ENCODE peak calls at places on chromosomes 5 and 9, in four cellular contexts. One of them, this sample, is unnamed.

GRCh38 chr5:163619951-163620350 is 114.5 kb downstream of the MAT2B start:
- DNase-seq in WERI-Rb-1: peak; percentile 17
- DNase-seq in SJSA1: no peak
- DNase-seq in NT2/D1: no peak
- DNase-seq in this sample: no peak

GRCh38 chr9:37927611-37928551 is 24.0 kb upstream of the SLC25A51 start:
- DNase-seq in NT2/D1: no peak
- DNase-seq in WERI-Rb-1: no peak
- DNase-seq in SJSA1: no peak
- DNase-seq in this sample: no peak

GRCh38 chr9:112325600-112325999 is 7.8 kb downstream of the PTBP3 start:
- DNase-seq in SJSA1: no peak
- DNase-seq in WERI-Rb-1: no peak
- DNase-seq in NT2/D1: no peak
- DNase-seq in this sample: no peak

GRCh38 chr5:8842906-8843590 is 702.8 kb downstream of the SEMA5A start:
- DNase-seq in WERI-Rb-1: peak; percentile 33
- DNase-seq in SJSA1: peak; percentile 41
- DNase-seq in NT2/D1: no peak
- DNase-seq in this sample: no peak

GRCh38 chr5:181133610-181134231 is 2.8 kb upstream of the OR2V1 start:
- DNase-seq in SJSA1: peak; percentile 33
- DNase-seq in WERI-Rb-1: no peak
- DNase-seq in NT2/D1: no peak
- DNase-seq in this sample: no peak

GRCh38 chr9:79020266-79020665 is 551.5 kb upstream of the TLE4 start:
- DNase-seq in SJSA1: no peak
- DNase-seq in NT2/D1: no peak
- DNase-seq in WERI-Rb-1: no peak
- DNase-seq in this sample: no peak

GRCh38 chr5:172805018-172805683 is 28.9 kb upstream of the ERGIC1 start:
- DNase-seq in SJSA1: no peak
- DNase-seq in WERI-Rb-1: no peak
- DNase-seq in NT2/D1: no peak
- DNase-seq in this sample: no peak

GRCh38 chr5:170254056-170254455 is 21.3 kb downstream of the C5orf58 start:
- DNase-seq in WERI-Rb-1: no peak
- DNase-seq in NT2/D1: no peak
- DNase-seq in SJSA1: no peak
- DNase-seq in this sample: peak; percentile 34

GRCh38 chr9:4550777-4551476 is 60.7 kb downstream of the SLC1A1 start:
- DNase-seq in SJSA1: no peak
- DNase-seq in WERI-Rb-1: no peak
- DNase-seq in NT2/D1: no peak
- DNase-seq in this sample: no peak

GRCh38 chr5:31901807-31902530 is 263.0 kb downstream of the PDZD2 start:
- DNase-seq in NT2/D1: no peak
- DNase-seq in SJSA1: no peak
- DNase-seq in WERI-Rb-1: no peak
- DNase-seq in this sample: no peak

GRCh38 chr9:125296843-125297372 is 35.3 kb downstream of the GAPVD1 start:
- DNase-seq in NT2/D1: no peak
- DNase-seq in SJSA1: no peak
- DNase-seq in WERI-Rb-1: no peak
- DNase-seq in this sample: no peak

GRCh38 chr5:133938039-133938821 is 30.2 kb downstream of the C5orf15 start:
- DNase-seq in SJSA1: no peak
- DNase-seq in WERI-Rb-1: no peak
- DNase-seq in NT2/D1: no peak
- DNase-seq in this sample: no peak

GRCh38 chr5:14156611-14157493 is 13.7 kb downstream of the TRIO start:
- DNase-seq in SJSA1: peak; percentile 96
- DNase-seq in WERI-Rb-1: no peak
- DNase-seq in NT2/D1: no peak
- DNase-seq in this sample: no peak

GRCh38 chr5:174503461-174504265 is 220.7 kb upstream of the MSX2 start:
- DNase-seq in WERI-Rb-1: no peak
- DNase-seq in SJSA1: peak; percentile 61
- DNase-seq in NT2/D1: no peak
- DNase-seq in this sample: no peak

GRCh38 chr5:6814816-6815215 is 101.6 kb downstream of the TENT4A start:
- DNase-seq in SJSA1: no peak
- DNase-seq in NT2/D1: no peak
- DNase-seq in WERI-Rb-1: no peak
- DNase-seq in this sample: no peak

GRCh38 chr5:76192837-76193236 is 109.7 kb downstream of the SV2C start:
- DNase-seq in WERI-Rb-1: no peak
- DNase-seq in NT2/D1: no peak
- DNase-seq in SJSA1: no peak
- DNase-seq in this sample: no peak

GRCh38 chr5:2010940-2011339 is 128.2 kb upstream of the IRX4 start:
- DNase-seq in WERI-Rb-1: no peak
- DNase-seq in NT2/D1: no peak
- DNase-seq in SJSA1: no peak
- DNase-seq in this sample: no peak

GRCh38 chr5:88118179-88118578 is 150.5 kb downstream of the TMEM161B start:
- DNase-seq in NT2/D1: no peak
- DNase-seq in WERI-Rb-1: no peak
- DNase-seq in SJSA1: no peak
- DNase-seq in this sample: no peak

GRCh38 chr5:31412324-31412723 is 119.6 kb downstream of the DROSHA start:
- DNase-seq in SJSA1: no peak
- DNase-seq in WERI-Rb-1: no peak
- DNase-seq in NT2/D1: no peak
- DNase-seq in this sample: no peak

GRCh38 chr9:4519604-4520003 is 29.3 kb downstream of the SLC1A1 start:
- DNase-seq in NT2/D1: no peak
- DNase-seq in WERI-Rb-1: no peak
- DNase-seq in SJSA1: no peak
- DNase-seq in this sample: no peak

GRCh38 chr5:135594416-135594960 is 15.7 kb upstream of the CXCL14 start:
- DNase-seq in SJSA1: no peak
- DNase-seq in WERI-Rb-1: no peak
- DNase-seq in NT2/D1: no peak
- DNase-seq in this sample: no peak

GRCh38 chr5:40446910-40447309 is 232.8 kb upstream of the PTGER4 start:
- DNase-seq in WERI-Rb-1: no peak
- DNase-seq in SJSA1: peak; percentile 47
- DNase-seq in NT2/D1: no peak
- DNase-seq in this sample: no peak

GRCh38 chr5:81420039-81420667 is 26.2 kb upstream of the ACOT12 start:
- DNase-seq in WERI-Rb-1: no peak
- DNase-seq in NT2/D1: no peak
- DNase-seq in SJSA1: peak; percentile 92
- DNase-seq in this sample: no peak

GRCh38 chr5:174693697-174694400 is 30.5 kb upstream of the MSX2 start:
- DNase-seq in SJSA1: no peak
- DNase-seq in WERI-Rb-1: no peak
- DNase-seq in NT2/D1: no peak
- DNase-seq in this sample: peak; percentile 5

GRCh38 chr5:38853753-38854470 is 8.1 kb downstream of the OSMR start:
- DNase-seq in WERI-Rb-1: no peak
- DNase-seq in SJSA1: peak; percentile 95
- DNase-seq in NT2/D1: no peak
- DNase-seq in this sample: peak; percentile 10

GRCh38 chr5:160252916-160253315 is 23.6 kb downstream of the FABP6 start:
- DNase-seq in NT2/D1: no peak
- DNase-seq in SJSA1: no peak
- DNase-seq in WERI-Rb-1: no peak
- DNase-seq in this sample: no peak

GRCh38 chr5:160253441-160253840 is 24.1 kb downstream of the FABP6 start:
- DNase-seq in WERI-Rb-1: no peak
- DNase-seq in SJSA1: no peak
- DNase-seq in NT2/D1: no peak
- DNase-seq in this sample: no peak

GRCh38 chr5:160250226-160250625 is 20.9 kb downstream of the FABP6 start:
- DNase-seq in WERI-Rb-1: no peak
- DNase-seq in SJSA1: no peak
- DNase-seq in NT2/D1: no peak
- DNase-seq in this sample: no peak

GRCh38 chr5:160250826-160251225 is 21.5 kb downstream of the FABP6 start:
- DNase-seq in SJSA1: no peak
- DNase-seq in NT2/D1: no peak
- DNase-seq in WERI-Rb-1: no peak
- DNase-seq in this sample: no peak

DNA sequence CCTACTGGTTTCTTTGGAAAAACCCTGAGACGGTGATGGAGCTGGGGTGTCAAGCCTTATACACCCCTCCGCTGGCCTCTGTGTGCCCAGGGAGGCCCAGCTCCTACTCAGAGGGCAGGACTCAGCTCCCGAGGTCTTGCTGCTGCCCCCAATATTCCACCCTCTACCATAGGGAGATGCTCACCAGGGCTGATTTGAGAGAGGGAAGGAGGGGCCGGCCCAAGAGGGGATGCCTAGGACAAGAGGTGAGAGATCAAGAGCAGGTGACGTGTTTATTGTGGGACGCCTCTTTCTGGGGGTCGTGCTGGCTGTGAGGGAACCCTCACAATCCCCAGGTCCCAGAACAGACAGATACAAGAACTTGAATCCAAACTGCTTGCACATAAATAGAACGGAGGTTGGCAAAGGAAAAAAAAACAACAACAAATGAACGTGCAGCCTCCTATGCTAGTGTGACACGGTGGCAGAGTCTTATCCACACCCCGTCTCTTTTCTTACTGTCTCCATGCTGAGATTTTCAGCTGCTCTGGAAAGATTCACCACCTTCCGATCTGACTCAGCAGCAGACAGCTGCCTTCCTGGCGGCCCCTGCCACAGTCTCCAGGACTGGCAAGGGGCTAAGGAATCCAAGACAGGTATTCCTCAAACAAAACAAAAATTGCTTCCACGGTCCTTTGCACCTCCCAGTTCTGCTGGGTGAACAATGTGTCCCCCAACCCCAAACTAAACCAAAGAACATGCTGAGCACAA is 22.3 kb downstream of the FABP6 start:
- DNase-seq in NT2/D1: no peak
- DNase-seq in WERI-Rb-1: no peak
- DNase-seq in SJSA1: no peak
- DNase-seq in this sample: no peak
- H3K4me3 ChIP-seq in NT2/D1: no peak overlapping the region
- H3K4me3 ChIP-seq in WERI-Rb-1: no peak overlapping the region
- H3K4me3 ChIP-seq in SJSA1: no peak overlapping the region
- H3K4me3 ChIP-seq in this sample: no peak overlapping the region

GRCh38 chr9:26949604-26950003 is 2.6 kb upstream of the PLAA start:
- DNase-seq in SJSA1: no peak
- DNase-seq in WERI-Rb-1: no peak
- DNase-seq in NT2/D1: no peak
- DNase-seq in this sample: no peak

GRCh38 chr9:26947736-26948135 is 694 bp upstream of the PLAA start:
- DNase-seq in NT2/D1: no peak
- DNase-seq in SJSA1: no peak
- DNase-seq in WERI-Rb-1: no peak
- DNase-seq in this sample: peak; percentile 25

GRCh38 chr9:26946753-26947727 is at the start of gene PLAA:
- DNase-seq in NT2/D1: peak; percentile 79
- DNase-seq in SJSA1: peak; percentile 91
- DNase-seq in WERI-Rb-1: peak; percentile 88
- DNase-seq in this sample: peak; percentile 96

GRCh38 chr9:26940779-26941178 is 6.3 kb downstream of the PLAA start:
- DNase-seq in NT2/D1: no peak
- DNase-seq in WERI-Rb-1: no peak
- DNase-seq in SJSA1: no peak
- DNase-seq in this sample: no peak

DNA sequence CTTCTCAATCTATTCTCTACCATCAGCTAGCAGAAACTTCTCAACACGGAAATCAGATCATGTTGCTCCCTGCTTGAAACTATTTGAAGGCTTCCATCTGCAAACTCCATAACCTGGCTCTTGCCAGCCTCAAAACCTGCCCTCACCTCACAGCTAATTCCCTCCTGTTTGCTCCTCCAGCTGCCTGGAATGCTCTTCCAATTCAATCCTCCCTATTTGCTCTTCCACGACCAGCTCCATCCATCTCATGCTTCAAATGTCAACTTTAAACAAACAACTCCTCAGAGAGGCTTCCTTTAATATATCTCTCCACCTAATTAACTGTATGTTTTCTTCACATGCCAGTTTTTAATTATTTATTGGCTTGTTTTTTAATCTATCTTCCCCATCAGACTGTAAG is 1.5 kb downstream of the PLAA start:
- DNase-seq in WERI-Rb-1: no peak
- DNase-seq in SJSA1: no peak
- DNase-seq in NT2/D1: no peak
- DNase-seq in this sample: peak; percentile 15
- H3K4me3 ChIP-seq in WERI-Rb-1: peak overlapping the region; percentile 90
- H3K4me3 ChIP-seq in SJSA1: peak overlapping the region; percentile 96
- H3K4me3 ChIP-seq in NT2/D1: peak overlapping the region; percentile 99
- H3K4me3 ChIP-seq in this sample: peak overlapping the region; percentile 76

GRCh38 chr9:6216951-6217350 is 1.3 kb downstream of the IL33 start:
- DNase-seq in SJSA1: no peak
- DNase-seq in NT2/D1: no peak
- DNase-seq in WERI-Rb-1: no peak
- DNase-seq in this sample: no peak

GRCh38 chr9:6214903-6215302 is 704 bp upstream of the IL33 start:
- DNase-seq in WERI-Rb-1: no peak
- DNase-seq in NT2/D1: no peak
- DNase-seq in SJSA1: no peak
- DNase-seq in this sample: no peak

GRCh38 chr9:6214451-6214850 is 1.2 kb upstream of the IL33 start:
- DNase-seq in SJSA1: no peak
- DNase-seq in NT2/D1: no peak
- DNase-seq in WERI-Rb-1: no peak
- DNase-seq in this sample: no peak

GRCh38 chr9:6216002-6216401 is 395 bp downstream of the IL33 start:
- DNase-seq in SJSA1: no peak
- DNase-seq in WERI-Rb-1: no peak
- DNase-seq in NT2/D1: no peak
- DNase-seq in this sample: no peak

DNA sequence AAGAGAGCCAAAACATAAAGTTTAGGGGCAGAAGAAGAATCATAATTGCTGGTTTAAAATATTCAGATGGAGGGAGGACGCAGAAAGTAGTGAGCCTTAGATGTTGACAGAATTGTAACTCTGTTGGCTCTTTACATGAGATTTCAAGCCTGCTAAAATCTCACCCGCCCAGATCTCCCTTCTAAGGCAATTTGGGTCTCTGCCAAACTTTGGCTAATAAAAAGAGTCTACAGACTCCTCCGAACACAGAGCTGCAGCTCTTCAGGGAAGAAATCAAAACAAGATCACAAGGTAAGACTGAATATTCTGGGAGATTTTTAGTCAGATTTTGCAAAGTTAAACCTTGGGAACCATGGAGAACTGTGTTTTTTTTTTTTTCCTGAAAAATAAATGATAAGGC is at the start of gene IL33:
- DNase-seq in WERI-Rb-1: no peak
- DNase-seq in NT2/D1: no peak
- DNase-seq in SJSA1: no peak
- DNase-seq in this sample: no peak
- H3K4me3 ChIP-seq in WERI-Rb-1: no peak within 1 kb of the TSS
- H3K4me3 ChIP-seq in NT2/D1: no peak within 1 kb of the TSS
- H3K4me3 ChIP-seq in SJSA1: no peak within 1 kb of the TSS
- H3K4me3 ChIP-seq in this sample: no peak within 1 kb of the TSS

DNA sequence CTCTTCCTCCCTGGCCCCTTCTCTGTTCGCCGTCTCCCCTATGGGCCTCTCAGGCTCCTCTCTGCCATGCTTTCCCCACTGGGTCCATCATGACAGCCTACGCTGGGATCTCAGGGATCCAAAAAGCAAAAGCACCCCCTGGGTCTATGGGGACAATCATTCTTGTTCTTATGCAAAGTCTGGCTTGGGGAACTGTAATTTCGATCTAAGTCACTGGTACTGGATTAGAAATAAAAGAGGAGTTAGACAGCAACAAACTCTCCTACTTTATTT is 86.6 kb downstream of the SLC38A9 start:
- DNase-seq in WERI-Rb-1: no peak
- DNase-seq in NT2/D1: no peak
- DNase-seq in SJSA1: no peak
- DNase-seq in this sample: peak; percentile 65
- H3K4me3 ChIP-seq in WERI-Rb-1: no peak overlapping the region
- H3K4me3 ChIP-seq in NT2/D1: no peak overlapping the region
- H3K4me3 ChIP-seq in SJSA1: no peak overlapping the region
- H3K4me3 ChIP-seq in this sample: peak overlapping the region; percentile 36